ENCODE peak calls at places on chromosomes 4 and X, in seven cellular contexts. U is stimulated activated CD8-positive, alpha-beta memory T cell treated with anti-CD3 and anti-CD28 coated beads, Interleukin-7, amount 100 ng/mL, for 4 hours; K is fibroblast of the conjunctiva; F is posterior vena cava; D is endodermal cell; M is activated CD4-positive, alpha-beta T cell treated with anti-CD3 and anti-CD28 coated beads, Interleukin-2, amount 10 ng/mL, durations not matched to agents 24 days and 14 days; T is D341Med. E is an unnamed sample.

GRCh38 chr4:118086334-118086733 is 52.0 kb downstream of the NDST3 start:
- DNase-seq in D (peak), T (no peak), U (no peak), M (no peak), F (no peak), K (peak), E (no peak)

GRCh38 chr4:106238819-106239420 is 77.1 kb downstream of the TBCK start:
- DNase-seq in T (peak), M (peak), F (no peak), U (no peak), D (peak), K (peak), E (peak)

GRCh38 chr4:951186-951585 is 18.9 kb downstream of the TMEM175 start:
- DNase-seq in T (no peak), K (no peak), D (peak), M (no peak), F (peak), U (no peak), E (peak)

GRCh38 chr4:76953956-76954355 is 4.4 kb downstream of the SEPTIN11 start:
- DNase-seq in D (no peak), U (no peak), K (no peak), T (no peak), M (no peak), F (no peak), E (no peak)

GRCh38 chrX:110462957-110463356 is 104.3 kb downstream of the RTL9 start:
- DNase-seq in U (no peak), T (no peak), D (peak), M (no peak), K (no peak), F (no peak), E (no peak)

GRCh38 chr4:186021461-186022167 is 47.3 kb upstream of the TLR3 start:
- DNase-seq in M (no peak), U (no peak), D (peak), F (no peak), T (peak), K (peak), E (peak)

GRCh38 chr4:6194458-6195195 is 5.7 kb downstream of the JAKMIP1 start:
- DNase-seq in K (no peak), F (no peak), U (no peak), M (no peak), D (peak), T (no peak), E (peak)

GRCh38 chr4:126445596-126445995 is 1130.8 kb downstream of the FAT4 start:
- DNase-seq in D (no peak), M (no peak), K (no peak), U (no peak), T (no peak), F (no peak), E (no peak)

GRCh38 chr4:40182041-40182440 is 14.8 kb upstream of the RHOH start:
- DNase-seq in T (no peak), M (no peak), U (no peak), K (no peak), D (no peak), F (no peak), E (no peak)

GRCh38 chr4:5142726-5143125 is 91.4 kb downstream of the STK32B start:
- DNase-seq in D (peak), K (peak), M (no peak), F (no peak), U (no peak), T (peak), E (peak)

GRCh38 chrX:103453655-103454054 is 65.6 kb downstream of the RAB40A start:
- DNase-seq in U (no peak), M (no peak), T (no peak), F (no peak), K (peak), D (no peak), E (no peak)

GRCh38 chr4:42293967-42294822 is 103.1 kb upstream of the SHISA3 start:
- DNase-seq in D (peak), T (no peak), K (no peak), U (no peak), M (no peak), F (no peak), E (no peak)

GRCh38 chr4:83208371-83208770 is 76.2 kb downstream of the COQ2 start:
- DNase-seq in M (peak), D (no peak), U (no peak), K (no peak), F (no peak), T (no peak), E (no peak)

GRCh38 chr4:7828011-7828720 is 111.5 kb downstream of the AFAP1 start:
- DNase-seq in D (no peak), F (peak), T (no peak), K (peak), U (peak), M (peak), E (peak)

GRCh38 chrX:119228506-119229290 is 7.4 kb upstream of the PGRMC1 start:
- DNase-seq in D (no peak), F (no peak), K (peak), M (no peak), T (no peak), U (no peak), E (no peak)

GRCh38 chr4:82043081-82043808 is 330.5 kb downstream of the HNRNPD start:
- DNase-seq in D (peak), U (no peak), M (no peak), K (no peak), T (no peak), F (peak), E (peak)

GRCh38 chrX:153981771-153982533 is 9.4 kb downstream of the TMEM187 start:
- DNase-seq in F (peak), M (peak), U (no peak), D (no peak), K (no peak), T (no peak), E (peak)

GRCh38 chrX:11375614-11376119 is 82.5 kb downstream of the AMELX start:
- DNase-seq in D (no peak), M (no peak), U (no peak), K (no peak), T (no peak), F (no peak), E (no peak)

GRCh38 chr4:56410247-56410646 is 23.0 kb upstream of the AASDH start:
- DNase-seq in F (no peak), T (peak), M (peak), K (peak), U (no peak), D (peak), E (peak)

GRCh38 chr4:77994194-77994721 is 62.9 kb upstream of the FRAS1 start:
- DNase-seq in T (peak), D (peak), M (peak), U (no peak), K (peak), F (no peak), E (peak)

GRCh38 chr4:54498661-54499111 is 159.1 kb upstream of the KIT start:
- DNase-seq in F (no peak), K (peak), M (no peak), U (no peak), D (no peak), T (no peak), E (peak)

GRCh38 chr4:69831646-69832325 is 28.2 kb downstream of the SULT1E1 start:
- DNase-seq in D (no peak), M (peak), F (peak), U (no peak), K (no peak), T (no peak), E (no peak)